ENCODE peak calls at places on chromosomes 4 and X, in eight cellular contexts. J is ascending aorta, G is right atrium auricular region, R is psoas muscle, N is pancreas, A is mucosa of descending colon, M is Caco-2, U is mammary epithelial cell. C is an unnamed sample. For H3K4me1, the result is how much of the 10 kb centered on the place peaks cover.

GRCh38 chr4:11635336-11635735 is 206.6 kb upstream of the HS3ST1 start:
- DNase-seq in J (no peak), G (no peak), R (no peak), N (no peak), A (no peak), M (no peak), U (peak), C (no peak)

GRCh38 chr4:108571027-108571569 is 49.3 kb upstream of the RPL34 start:
- DNase-seq in J (no peak), G (no peak), R (no peak), N (no peak), A (no peak), M (no peak), U (no peak), C (no peak)

GRCh38 chrX:153414838-153415552 is 3.7 kb downstream of the ZFP92 start:
- DNase-seq in J (no peak), G (no peak), R (peak), N (no peak), A (no peak), M (no peak), U (no peak), C (no peak)

GRCh38 chr4:88706574-88706973 is 8.9 kb upstream of the NAP1L5 start:
- DNase-seq in J (peak), G (no peak), R (peak), N (peak), A (no peak), M (peak), U (peak), C (no peak)

GRCh38 chr4:150960818-150961217 is 54.3 kb downstream of the LRBA start:
- DNase-seq in J (no peak), G (no peak), R (no peak), N (no peak), A (no peak), M (no peak), U (peak), C (no peak)

GRCh38 chr4:90317785-90318184 is 190.6 kb downstream of the CCSER1 start:
- DNase-seq in J (no peak), G (no peak), R (no peak), N (no peak), A (no peak), M (no peak), U (peak), C (no peak)

GRCh38 chr4:126230244-126230643 is 915.5 kb downstream of the FAT4 start:
- DNase-seq in J (no peak), G (no peak), R (no peak), N (no peak), A (no peak), M (no peak), U (no peak), C (no peak)

GRCh38 chr4:155809835-155810234 is 51.0 kb downstream of the GUCY1B1 start:
- DNase-seq in J (no peak), G (no peak), R (no peak), N (no peak), A (no peak), M (no peak), U (peak), C (no peak)

GRCh38 chrX:38664285-38664684 is 102.9 kb downstream of the TSPAN7 start:
- DNase-seq in J (no peak), G (no peak), R (no peak), N (peak), A (no peak), M (no peak), U (peak), C (no peak)

GRCh38 chr4:77126844-77127614 is 30.0 kb upstream of the CCNG2 start:
- DNase-seq in J (no peak), G (no peak), R (no peak), N (no peak), A (no peak), M (no peak), U (no peak), C (no peak)
- TF ChIP-seq CTCF in J (no peak), G (no peak), R (no peak), N (no peak), A (no peak), M (no peak), U (no peak), C (no peak)

DNA sequence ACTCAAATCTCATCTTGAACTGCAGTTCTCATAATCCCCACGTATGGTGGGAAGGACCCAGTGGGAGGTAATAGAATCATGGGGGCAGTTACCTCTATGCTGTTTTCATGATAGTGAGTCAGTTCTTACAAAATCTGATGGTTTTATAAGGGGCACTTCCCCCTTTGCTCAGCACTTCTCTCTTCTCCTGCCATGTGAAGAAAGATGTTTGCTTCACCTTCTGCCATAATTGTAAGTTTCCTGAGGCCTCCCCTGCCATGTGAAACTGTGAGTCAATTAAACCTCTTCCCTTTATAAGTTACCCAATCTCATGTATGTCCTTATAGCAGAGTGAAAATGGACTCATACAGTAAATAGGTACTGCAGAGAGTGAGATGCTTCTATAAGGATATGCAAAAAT is 1050.6 kb upstream of the GRIA3 start:
- DNase-seq in J (no peak), G (no peak), R (no peak), N (no peak), A (no peak), M (no peak), U (no peak), C (no peak)
- H3K4me1 ChIP-seq in J (under half), G (under half), R (under half), N (under half), A (under half), M (under half), U (under half), C (under half)

GRCh38 chr4:86452323-86452995 is 92.6 kb upstream of the MAPK10 start:
- DNase-seq in J (no peak), G (no peak), R (no peak), N (no peak), A (no peak), M (no peak), U (no peak), C (no peak)
- H3K4me3 ChIP-seq in J (peak), G (peak), R (peak), N (no peak), A (no peak), M (no peak), U (no peak), C (peak)

GRCh38 chrX:133335027-133335426 is 80.3 kb downstream of the GPC4 start:
- DNase-seq in J (no peak), G (no peak), R (no peak), N (no peak), A (no peak), M (no peak), U (peak), C (no peak)
- TF ChIP-seq CTCF in J (no peak), G (peak), R (peak), N (peak), A (no peak), M (peak), U (peak), C (no peak)

DNA sequence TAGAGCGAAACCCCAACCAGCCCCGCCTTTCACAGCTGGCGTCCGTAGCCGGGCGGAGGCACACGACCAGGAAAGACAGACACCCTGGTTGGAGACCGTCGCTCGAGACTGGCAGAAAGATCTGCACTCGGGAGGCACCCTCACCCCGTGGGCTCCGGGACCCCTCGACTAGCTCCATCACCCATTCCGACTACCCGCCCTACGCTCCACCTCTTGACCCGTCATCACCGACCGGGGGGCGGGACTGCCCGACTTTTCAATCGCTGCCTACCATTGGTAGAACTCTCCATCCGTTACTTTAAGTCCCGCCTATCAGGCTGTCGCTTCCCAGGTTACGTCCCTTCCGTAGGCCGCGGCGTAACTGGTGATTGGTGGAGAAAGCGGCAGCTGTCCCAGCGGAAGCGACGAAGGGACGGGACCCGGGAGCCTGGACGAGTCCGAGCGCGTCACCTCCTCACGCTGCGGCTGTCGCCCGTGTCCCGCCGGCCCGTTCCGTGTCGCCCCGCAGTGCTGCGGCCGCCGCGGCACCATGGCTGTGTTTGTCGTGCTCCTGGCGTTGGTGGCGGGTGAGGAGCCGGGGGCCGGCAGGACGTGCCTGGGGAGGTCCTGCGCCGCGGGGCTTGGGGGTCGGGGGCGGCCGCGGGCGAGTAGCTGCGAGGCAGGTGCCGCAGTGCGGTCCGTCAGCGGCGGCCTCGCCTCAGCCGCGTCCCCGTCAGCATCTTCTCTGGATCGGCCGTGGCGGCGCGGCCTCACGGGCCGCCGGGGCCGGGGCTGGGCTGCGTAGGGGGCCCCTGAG is at the start of gene ATP6AP2:
- DNase-seq in J (peak), G (peak), R (peak), N (peak), A (peak), M (peak), U (peak), C (peak)
- H3K4me1 ChIP-seq in J (under half), G (under half), R (under half), N (under half), A (under half), M (under half), U (under half), C (under half)

C was measured in esophagus squamous epithelium.